ENCODE peak calls at places on chromosomes 2 and 18, in six cellular contexts. D, F, L, V, C and Q are unnamed samples.

GRCh38 chr2:215598376-215598975 is 162.6 kb upstream of the FN1 start:
- DNase-seq in F (peak), D (no peak), V (no peak), C (no peak), L (no peak), Q (no peak)

GRCh38 chr2:24831216-24831615 is 38.0 kb downstream of the CENPO start:
- DNase-seq in L (no peak), D (no peak), V (no peak), C (no peak), F (no peak), Q (no peak)

GRCh38 chr2:240931319-240931949 is 25.3 kb downstream of the CROCC2 start:
- DNase-seq in F (no peak), D (peak), L (peak), V (no peak), C (peak), Q (no peak)

GRCh38 chr2:141109633-141110032 is 1021.2 kb downstream of the LRP1B start:
- DNase-seq in D (no peak), F (no peak), L (no peak), V (no peak), C (no peak), Q (no peak)

GRCh38 chr2:7691961-7692656 is 774.9 kb downstream of the RNF144A start:
- DNase-seq in C (no peak), F (no peak), D (no peak), V (no peak), L (no peak), Q (no peak)

GRCh38 chr2:41722668-41723369 is 325.0 kb upstream of the PKDCC start:
- DNase-seq in C (no peak), F (peak), D (peak), V (no peak), L (no peak), Q (no peak)

GRCh38 chr2:48530033-48530804 is at the start of gene STON1:
- DNase-seq in C (peak), F (peak), L (peak), D (no peak), V (peak), Q (peak)

GRCh38 chr2:46236876-46237859 is 60.0 kb upstream of the EPAS1 start:
- DNase-seq in V (no peak), D (no peak), C (no peak), L (peak), F (no peak), Q (no peak)

GRCh38 chr2:110115291-110116032 is at the start of gene MALL:
- DNase-seq in C (peak), V (no peak), F (peak), D (no peak), L (peak), Q (no peak)

GRCh38 chr18:6452194-6452593 is 37.5 kb upstream of the L3MBTL4 start:
- DNase-seq in V (no peak), D (no peak), F (no peak), C (no peak), L (no peak), Q (no peak)

GRCh38 chr2:12428786-12429185 is 287.9 kb upstream of the TRIB2 start:
- DNase-seq in C (no peak), L (no peak), F (peak), V (no peak), D (no peak), Q (no peak)

GRCh38 chr2:240300261-240300821 is 135.1 kb upstream of the GPC1 start:
- DNase-seq in F (no peak), C (no peak), L (no peak), D (peak), V (no peak), Q (no peak)

GRCh38 chr2:107556038-107556627 is 270.6 kb upstream of the RGPD4 start:
- DNase-seq in F (no peak), D (no peak), L (no peak), C (no peak), V (no peak), Q (no peak)

GRCh38 chr2:69926849-69927515 is 12.1 kb downstream of the MXD1 start:
- DNase-seq in F (peak), C (no peak), L (no peak), V (no peak), D (no peak), Q (no peak)

GRCh38 chr2:151138507-151138906 is 123.2 kb downstream of the RBM43 start:
- DNase-seq in F (peak), L (no peak), D (no peak), V (no peak), C (no peak), Q (no peak)

GRCh38 chr18:24600076-24600654 is 139.7 kb downstream of the HRH4 start:
- DNase-seq in V (no peak), L (peak), C (no peak), F (peak), D (no peak), Q (peak)

GRCh38 chr2:2648094-2648493 is 317.0 kb upstream of the MYT1L start:
- DNase-seq in V (no peak), F (no peak), L (no peak), D (peak), C (no peak), Q (no peak)

GRCh38 chr2:215002500-215002899 is 135.9 kb downstream of the ABCA12 start:
- DNase-seq in V (no peak), D (peak), F (peak), L (peak), C (no peak), Q (no peak)

GRCh38 chr2:203718087-203718486 is 11.6 kb downstream of the CD28 start:
- DNase-seq in D (no peak), L (no peak), F (no peak), C (no peak), V (peak), Q (peak)

GRCh38 chr2:170716851-170717598 is 1.9 kb downstream of the SP5 start:
- DNase-seq in D (no peak), V (peak), C (peak), L (peak), F (peak), Q (no peak)

GRCh38 chr2:76749858-76750257 is 772.3 kb downstream of the LRRTM4 start:
- DNase-seq in L (no peak), D (no peak), F (no peak), C (no peak), V (no peak), Q (no peak)

GRCh38 chr2:85888020-85888744 is 608 bp downstream of the ST3GAL5 start:
- DNase-seq in F (no peak), D (peak), C (peak), L (peak), V (peak), Q (peak)

GRCh38 chr2:38763226-38763625 is 12.1 kb upstream of the SRSF7 start:
- DNase-seq in L (no peak), F (no peak), D (no peak), C (no peak), V (no peak), Q (no peak)

GRCh38 chr18:23550898-23551297 is 35.4 kb downstream of the NPC1 start:
- DNase-seq in F (no peak), L (no peak), C (no peak), V (no peak), D (no peak), Q (no peak)

GRCh38 chr18:48290162-48290926 is 118.8 kb downstream of the ZBTB7C start:
- DNase-seq in V (no peak), C (no peak), D (peak), L (peak), F (no peak), Q (no peak)

GRCh38 chr18:11121426-11121825 is 27.9 kb downstream of the PIEZO2 start:
- DNase-seq in L (no peak), C (no peak), F (no peak), D (no peak), V (no peak), Q (no peak)

GRCh38 chr2:134739261-134739878 is 20.6 kb upstream of the TMEM163 start:
- DNase-seq in L (no peak), C (no peak), F (no peak), V (no peak), D (no peak), Q (no peak)

GRCh38 chr2:123453772-123454171 is 571.3 kb upstream of the CNTNAP5 start:
- DNase-seq in C (no peak), V (no peak), L (no peak), F (no peak), D (no peak), Q (no peak)

GRCh38 chr2:112884869-112885502 is 26.0 kb upstream of the IL37 start:
- DNase-seq in V (peak), L (peak), F (peak), C (peak), D (peak), Q (peak)

GRCh38 chr18:4004176-4004829 is 450.8 kb downstream of the DLGAP1 start:
- DNase-seq in V (no peak), C (no peak), L (no peak), F (peak), D (no peak), Q (no peak)

GRCh38 chr2:178275600-178275999 is 81.3 kb downstream of the OSBPL6 start:
- DNase-seq in F (no peak), D (no peak), L (no peak), V (no peak), C (no peak), Q (no peak)

GRCh38 chr2:181946444-181947127 is 39.1 kb upstream of the PPP1R1C start:
- DNase-seq in V (no peak), D (no peak), F (no peak), C (no peak), L (no peak), Q (no peak)

GRCh38 chr18:46264255-46264654 is 160.1 kb downstream of the HAUS1 start:
- DNase-seq in C (no peak), D (no peak), L (no peak), V (no peak), F (no peak), Q (no peak)

GRCh38 chr18:61984293-61984692 is 91.5 kb upstream of the RNF152 start:
- DNase-seq in V (no peak), D (no peak), C (no peak), F (no peak), L (no peak), Q (no peak)

GRCh38 chr2:99101697-99102096 is 39.8 kb upstream of the C2orf15 start:
- DNase-seq in V (no peak), L (no peak), F (peak), D (no peak), C (no peak), Q (no peak)
- TF ChIP-seq CTCF in V (no peak), L (no peak), F (peak), D (no peak), C (no peak), Q (no peak)

GRCh38 chr2:213187386-213187785 is 36.0 kb upstream of the IKZF2 start:
- DNase-seq in V (no peak), F (no peak), C (no peak), D (no peak), L (no peak), Q (no peak)
- H3K4me3 ChIP-seq in V (no peak), F (no peak), C (no peak), D (no peak), L (no peak), Q (no peak)

GRCh38 chr2:156156580-156156979 is 175.9 kb downstream of the NR4A2 start:
- DNase-seq in V (no peak), C (peak), D (no peak), L (peak), F (peak), Q (no peak)
- TF ChIP-seq CTCF in V (no peak), C (peak), D (no peak), L (peak), F (peak), Q (no peak)

GRCh38 chr2:16011621-16011960 is 71.2 kb downstream of the MYCN start:
- DNase-seq in C (no peak), L (no peak), D (no peak), F (no peak), V (no peak), Q (no peak)
- H3K4me3 ChIP-seq in C (no peak), L (no peak), D (no peak), F (no peak), V (no peak), Q (no peak)

GRCh38 chr2:59789523-59789922 is 763.9 kb downstream of the BCL11A start:
- DNase-seq in L (no peak), V (no peak), C (no peak), F (no peak), D (no peak), Q (no peak)
- TF ChIP-seq CTCF in L (no peak), V (no peak), C (no peak), F (no peak), D (no peak), Q (no peak)

DNA sequence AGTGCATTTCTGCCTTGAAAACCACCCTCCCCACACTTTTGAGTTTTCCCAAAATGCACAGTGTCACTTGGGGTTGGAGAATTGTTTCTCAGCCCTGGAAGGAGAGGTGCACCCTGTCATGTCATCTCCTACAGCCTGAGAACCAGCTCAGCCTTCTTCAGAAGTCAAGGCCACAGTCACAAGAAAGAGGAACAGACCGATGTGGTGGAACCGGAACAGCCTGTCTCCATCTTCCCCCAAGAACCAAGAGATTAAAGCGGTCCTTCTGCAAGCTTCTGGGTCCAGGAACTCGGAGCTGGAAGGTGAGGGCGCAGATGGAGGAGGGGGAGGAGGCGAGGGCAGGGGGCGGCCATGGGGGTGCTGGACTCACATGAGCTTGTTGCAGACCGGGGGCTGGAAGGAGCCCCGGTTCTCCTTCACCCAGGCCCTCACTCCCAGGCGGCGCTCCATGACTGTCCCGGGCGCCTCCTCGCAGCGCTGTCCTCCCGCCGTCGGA is 248 bp downstream of the HAAO start:
- DNase-seq in D (peak), F (no peak), C (no peak), V (no peak), L (no peak), Q (no peak)
- H3K4me3 ChIP-seq in D (peak), F (peak), C (peak), V (peak), L (peak), Q (peak)

DNA sequence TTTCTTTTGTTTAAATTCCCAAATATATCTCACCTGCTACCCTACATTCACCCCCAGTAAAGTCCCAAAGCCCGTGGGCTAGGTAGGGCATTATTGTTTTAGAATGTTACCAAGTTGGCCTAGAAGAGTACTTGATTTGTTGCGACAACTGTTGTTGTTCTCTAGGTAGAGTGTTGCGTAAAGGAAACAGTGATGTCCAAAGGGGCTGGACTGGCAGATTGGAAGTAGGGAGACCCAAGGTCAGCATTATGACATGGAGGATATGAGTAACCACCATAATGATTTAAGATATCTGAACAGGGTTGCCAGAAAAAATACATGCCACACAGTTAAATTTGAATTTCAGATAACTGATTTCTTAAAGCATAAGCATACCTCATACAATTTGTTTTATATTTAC is 39.2 kb downstream of the SCN1A start:
- DNase-seq in C (no peak), V (no peak), D (peak), F (peak), L (no peak), Q (no peak)
- TF ChIP-seq CTCF in C (no peak), V (no peak), D (no peak), F (no peak), L (no peak), Q (no peak)

DNA sequence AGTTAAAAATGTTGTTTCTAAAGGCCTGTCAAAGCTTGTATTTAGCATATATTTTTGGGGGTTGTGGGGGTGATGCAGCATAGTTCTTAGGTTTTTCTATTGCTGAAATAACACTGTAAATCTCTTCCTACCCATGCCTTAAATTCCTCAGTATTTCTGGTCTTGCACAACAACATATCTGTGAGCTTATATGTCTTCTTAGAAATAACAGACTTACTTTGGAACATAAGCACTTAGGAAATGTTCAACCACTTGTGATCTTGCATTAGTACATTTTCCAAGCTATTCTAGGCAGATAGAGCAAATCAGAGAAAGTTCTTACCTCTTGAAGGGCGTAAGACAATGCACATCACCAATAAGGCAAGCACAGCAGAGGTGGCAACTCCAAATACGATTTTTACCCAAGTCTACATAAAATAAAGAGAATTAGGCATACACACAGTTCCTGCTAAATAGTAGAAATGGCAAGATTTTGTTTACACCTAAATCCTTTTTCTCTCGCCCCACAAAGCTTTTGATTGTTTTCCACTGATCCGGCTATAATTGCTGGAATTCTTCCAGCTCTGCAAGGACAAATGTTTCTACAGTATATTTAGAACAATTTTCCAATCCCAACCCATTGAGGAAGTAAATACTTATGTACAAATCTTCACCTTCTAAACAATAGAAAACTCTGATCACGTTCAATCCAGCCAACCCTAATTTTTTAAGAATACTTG is 500 bp downstream of the FAP start:
- DNase-seq in C (no peak), L (no peak), D (no peak), F (peak), V (no peak), Q (no peak)
- H3K4me3 ChIP-seq in C (no peak), L (no peak), D (peak), F (peak), V (no peak), Q (no peak)